ENCODE peak calls at places on chromosomes 11 and 22, in four cellular contexts. R is K562, I is H1, T is HepG2. A is an unnamed sample.

GRCh38 chr22:36221799-36222751 is 17.3 kb downstream of the APOL2 start:
- DNase-seq in T (peak), I (peak), R (peak), A (peak)

GRCh38 chr11:70948855-70949551 is 303.4 kb downstream of the SHANK2 start:
- DNase-seq in T (no peak), I (no peak), R (no peak), A (no peak)

GRCh38 chr11:114269498-114269897 is 26.7 kb upstream of the NNMT start:
- DNase-seq in R (no peak), T (no peak), I (no peak), A (no peak)

GRCh38 chr22:33803371-33803770 is 116.9 kb downstream of the LARGE1 start:
- DNase-seq in I (no peak), T (no peak), R (no peak), A (no peak)

GRCh38 chr11:17531071-17531817 is 13.0 kb downstream of the USH1C start:
- DNase-seq in T (no peak), I (no peak), R (no peak), A (no peak)

GRCh38 chr22:49975543-49976389 is 15.2 kb downstream of the PIM3 start:
- DNase-seq in T (no peak), R (peak), I (peak), A (no peak)

GRCh38 chr11:68370211-68371111 is 58.1 kb downstream of the LRP5 start:
- DNase-seq in I (no peak), T (no peak), R (no peak), A (no peak)

GRCh38 chr11:79119491-79120284 is 321.1 kb downstream of the TENM4 start:
- DNase-seq in R (no peak), I (no peak), T (no peak), A (no peak)

GRCh38 chr11:57335343-57336110 is at the start of gene SSRP1:
- DNase-seq in T (peak), R (peak), I (peak), A (peak)

GRCh38 chr11:87038235-87038960 is 664 bp downstream of the TMEM135 start:
- DNase-seq in T (no peak), I (no peak), R (peak), A (no peak)

GRCh38 chr11:116185551-116185950 is 587.2 kb downstream of the BUD13 start:
- DNase-seq in I (no peak), R (no peak), T (no peak), A (no peak)

GRCh38 chr22:25987948-25988347 is 181.3 kb upstream of the SEZ6L start:
- DNase-seq in R (no peak), I (no peak), T (no peak), A (no peak)

GRCh38 chr11:20541503-20541902 is 57.9 kb upstream of the SLC6A5 start:
- DNase-seq in T (no peak), I (no peak), R (no peak), A (no peak)

GRCh38 chr11:128406365-128406706 is 181.0 kb downstream of the ETS1 start:
- DNase-seq in T (no peak), I (no peak), R (no peak), A (no peak)

GRCh38 chr11:2315395-2316168 is 13.8 kb downstream of the TSPAN32 start:
- DNase-seq in T (no peak), R (no peak), I (no peak), A (no peak)

GRCh38 chr11:21723681-21724080 is 469.2 kb upstream of the ANO5 start:
- DNase-seq in I (no peak), R (no peak), T (no peak), A (no peak)

GRCh38 chr11:8694137-8694536 is 11.5 kb downstream of the RPL27A start:
- DNase-seq in I (no peak), T (no peak), R (no peak), A (no peak)

GRCh38 chr11:36702330-36703054 is 104.5 kb upstream of the RAG2 start:
- DNase-seq in T (peak), I (no peak), R (peak), A (peak)

GRCh38 chr11:72871089-72871488 is 56.9 kb downstream of the ATG16L2 start:
- DNase-seq in I (no peak), T (no peak), R (no peak), A (no peak)

GRCh38 chr11:1202776-1203504 is 19.9 kb upstream of the MUC5B start:
- DNase-seq in R (peak), I (peak), T (peak), A (peak)

GRCh38 chr11:92296138-92296515 is 71.5 kb downstream of the FAT3 start:
- DNase-seq in T (no peak), I (no peak), R (no peak), A (no peak)

GRCh38 chr11:12925520-12925919 is 83.6 kb upstream of the RASSF10 start:
- DNase-seq in T (no peak), I (no peak), R (no peak), A (no peak)

DNA sequence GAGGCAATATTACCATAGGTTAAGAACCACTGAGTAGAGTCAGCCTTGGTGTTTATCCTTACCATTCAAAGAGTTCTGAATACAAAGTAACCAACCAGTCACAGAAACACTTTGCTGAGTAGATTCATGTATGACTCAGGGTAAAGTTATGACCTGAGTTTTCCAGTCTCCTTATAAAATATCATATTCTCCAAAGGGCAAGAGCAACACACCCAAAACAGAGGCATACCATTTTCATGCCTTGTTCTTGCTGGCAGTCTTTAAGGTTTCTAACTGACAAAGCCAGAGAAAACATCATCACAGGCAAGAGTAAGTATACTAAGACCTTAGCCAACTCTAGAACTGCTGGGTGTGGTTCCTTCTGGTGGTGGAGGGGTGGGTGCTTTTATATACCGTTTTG is 3.2 kb downstream of the ATL3 start:
- DNase-seq in R (no peak), I (no peak), T (no peak), A (peak)
- H3K27ac ChIP-seq in R (no peak), I (no peak), T (no peak), A (peak)

DNA sequence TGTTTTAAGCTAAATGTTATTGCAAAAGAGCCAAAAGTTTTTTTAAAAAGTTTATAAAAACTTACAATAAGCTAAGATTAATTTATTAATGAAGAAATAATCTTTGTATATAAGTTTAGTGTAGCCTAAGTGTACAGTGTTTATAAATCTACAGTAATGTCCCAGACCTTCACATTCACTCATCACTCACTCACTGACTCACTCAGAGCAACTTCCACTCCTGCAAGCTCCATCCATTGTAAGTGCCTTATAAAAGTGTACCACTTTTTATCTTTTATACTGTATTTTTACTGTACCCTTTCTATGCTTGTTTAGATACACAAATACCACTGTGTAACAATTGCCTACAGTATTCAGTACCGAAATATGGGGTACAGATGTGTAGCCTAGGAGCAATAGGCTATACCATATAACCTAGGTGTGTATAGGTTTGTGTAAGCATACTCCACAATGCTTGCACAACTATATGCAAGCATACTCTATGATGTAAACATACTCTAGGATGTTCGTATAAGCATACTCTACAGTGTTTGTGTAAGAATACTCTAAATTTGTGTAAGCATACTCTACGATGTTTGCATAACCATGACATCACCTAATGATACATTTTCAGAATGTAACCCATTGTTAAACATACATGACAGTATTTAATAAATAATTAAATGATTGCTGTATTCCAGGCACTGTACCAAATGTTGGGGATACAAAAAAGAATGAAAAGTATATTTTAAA is 953.0 kb downstream of the KCNA4 start:
- DNase-seq in T (no peak), R (no peak), I (no peak), A (no peak)
- TF ChIP-seq FOSL1 in T (no peak), R (no peak), I (no peak), A (no peak)

GRCh38 chr11:130646881-130647280 is 198.4 kb downstream of the ADAMTS15 start:
- DNase-seq in T (no peak), I (peak), R (no peak), A (no peak)

GRCh38 chr11:130645164-130645859 is 196.9 kb downstream of the ADAMTS15 start:
- DNase-seq in T (no peak), R (no peak), I (no peak), A (no peak)

GRCh38 chr11:130649749-130650275 is 201.4 kb downstream of the ADAMTS15 start:
- DNase-seq in R (no peak), I (no peak), T (no peak), A (no peak)

GRCh38 chr11:130648601-130649000 is 200.2 kb downstream of the ADAMTS15 start:
- DNase-seq in T (no peak), R (no peak), I (peak), A (no peak)

DNA sequence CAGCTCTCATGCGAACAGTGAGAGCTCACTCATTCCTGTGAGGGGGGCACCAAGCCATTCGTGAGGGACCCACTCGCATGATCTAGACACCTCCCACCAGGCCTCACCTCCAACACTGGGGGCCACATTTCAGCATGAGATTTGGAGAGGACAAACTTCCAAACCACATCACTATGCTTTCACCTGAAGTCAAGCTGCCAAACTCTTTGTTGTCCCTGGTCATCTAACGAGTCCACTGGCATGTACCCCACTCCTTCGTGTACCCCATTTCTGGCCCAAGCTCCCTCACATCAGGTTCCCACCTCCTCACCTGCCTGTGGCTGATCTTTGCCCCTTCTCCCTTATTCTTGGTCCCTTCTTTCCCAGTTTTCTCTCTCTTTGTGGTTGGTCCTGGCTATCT is 198.9 kb downstream of the ADAMTS15 start:
- DNase-seq in R (no peak), I (peak), T (no peak), A (no peak)
- H3K27ac ChIP-seq in R (no peak), I (no peak), T (no peak), A (no peak)

GRCh38 chr11:48044577-48044976 is 64.2 kb downstream of the PTPRJ start:
- DNase-seq in T (no peak), I (no peak), R (no peak), A (no peak)
- TF ChIP-seq FOSL1 in T (no peak), I (no peak), R (no peak), A (no peak)

DNA sequence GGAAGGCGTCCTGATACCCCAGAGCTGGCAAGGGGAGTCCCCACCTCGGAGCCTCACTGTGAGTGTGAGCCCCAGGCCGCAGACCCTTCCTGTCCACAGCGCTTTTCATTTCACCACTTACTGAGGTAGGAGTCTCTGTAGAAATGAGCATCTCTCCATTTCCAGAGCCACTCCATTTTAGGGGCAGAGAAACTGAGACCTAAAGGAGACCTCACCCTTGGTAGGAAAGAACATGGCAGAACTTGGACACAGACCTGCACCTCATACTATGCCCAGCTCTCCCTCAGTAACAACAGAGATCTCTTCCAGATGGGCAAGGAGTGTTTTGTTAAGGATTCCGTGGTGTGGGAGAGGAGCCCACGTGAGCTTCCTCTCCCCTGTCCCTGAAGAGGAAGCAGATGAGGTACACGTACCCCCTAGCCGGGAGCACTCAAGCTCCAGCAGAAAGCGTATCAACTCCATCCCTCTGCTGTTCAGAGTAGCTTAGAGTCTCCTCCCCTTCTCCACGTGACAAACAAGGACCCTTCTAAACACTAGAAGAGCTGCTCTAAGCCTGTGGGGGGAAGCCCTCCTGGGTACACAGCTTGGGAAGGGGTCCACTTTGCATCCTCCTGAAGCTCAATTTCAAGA is 531 bp upstream of the VSIG2 start:
- DNase-seq in R (no peak), I (peak), T (no peak), A (no peak)
- H3K27ac ChIP-seq in R (no peak), I (no peak), T (no peak), A (no peak)

DNA sequence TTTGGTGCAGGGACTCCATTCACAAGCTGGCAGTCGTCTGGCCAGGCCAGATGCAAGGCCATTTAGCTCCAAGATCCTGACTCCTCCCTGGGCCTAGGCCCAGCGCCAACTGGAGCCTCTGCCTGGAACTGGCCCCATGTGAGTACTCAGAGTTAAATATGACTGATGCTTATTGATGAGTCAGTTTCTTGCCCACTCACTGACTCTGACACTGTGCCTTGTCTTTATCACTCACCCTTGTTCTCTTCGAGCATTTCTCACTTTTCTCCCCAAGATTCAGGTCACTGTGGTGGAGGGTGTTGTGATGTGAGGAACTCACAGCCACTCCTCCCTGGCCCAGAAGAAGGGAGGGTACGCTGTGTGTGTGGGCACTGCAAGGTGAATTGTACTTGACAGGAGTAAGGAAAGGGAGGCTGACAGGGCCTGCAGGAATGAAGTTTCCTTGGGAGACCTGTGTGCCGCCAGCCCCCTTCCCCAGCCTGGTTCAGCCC is 23.2 kb upstream of the ST3GAL4 start:
- DNase-seq in R (no peak), T (no peak), I (no peak), A (no peak)
- TF ChIP-seq FOSL1 in R (peak), T (no peak), I (no peak), A (peak)

GRCh38 chr11:117201516-117201866 is 2.3 kb downstream of the TAGLN start:
- DNase-seq in R (no peak), T (no peak), I (no peak), A (no peak)
- H3K27ac ChIP-seq in R (no peak), T (no peak), I (no peak), A (no peak)

DNA sequence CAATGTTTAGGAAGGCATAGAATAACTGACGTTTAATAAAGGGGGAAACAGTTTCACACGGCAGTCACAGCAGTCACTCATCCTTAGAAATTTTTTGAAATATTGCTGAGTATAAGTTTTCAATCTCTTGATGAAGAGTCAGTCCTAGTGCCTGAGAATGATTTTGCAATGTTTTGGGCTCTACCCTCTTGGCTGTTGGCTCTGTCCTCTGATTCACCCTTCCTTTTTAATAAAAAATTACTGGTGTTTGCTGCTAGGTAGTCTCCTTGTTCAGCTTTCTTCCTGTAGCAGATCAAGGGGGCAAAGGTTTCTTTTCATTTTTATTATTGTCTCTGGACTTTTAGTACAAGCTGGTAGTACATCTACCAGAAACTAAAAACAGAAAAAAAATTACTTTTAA is 194.3 kb upstream of the ANO3 start:
- DNase-seq in T (no peak), I (no peak), R (no peak), A (no peak)
- TF ChIP-seq FOSL1 in T (no peak), I (no peak), R (no peak), A (no peak)